ENCODE peak calls at places on chromosomes 11 and 22, in eight cellular contexts. R is cardiac fibroblast, B is IMR-90, K is transverse colon, E is dorsolateral prefrontal cortex, Y is foreskin fibroblast, L is prostate gland, H is keratinocyte. N is an unnamed sample.

GRCh38 chr22:37186228-37186996 is 1.6 kb downstream of the C1QTNF6 start:
- DNase-seq in R (peak; percentile 92), B (peak; percentile 88), K (no peak), E (peak; percentile 23), Y (peak; percentile 79), L (no peak), H (no peak), N (peak; percentile 67)

GRCh38 chr11:116263770-116264169 is 509.0 kb downstream of the BUD13 start:
- DNase-seq in R (no peak), B (no peak), K (no peak), E (no peak), Y (no peak), L (no peak), H (no peak), N (no peak)

GRCh38 chr11:120063686-120064340 is 74.1 kb downstream of the TRIM29 start:
- DNase-seq in R (no peak), B (no peak), K (no peak), E (no peak), Y (no peak), L (no peak), H (no peak), N (no peak)

GRCh38 chr11:59187587-59187986 is 15.7 kb downstream of the DTX4 start:
- DNase-seq in R (peak; percentile 62), B (peak; percentile 54), K (peak; percentile 71), E (no peak), Y (peak; percentile 34), L (no peak), H (no peak), N (no peak)

GRCh38 chr11:43920598-43921419 is 21.6 kb upstream of the C11orf96 start:
- DNase-seq in R (peak; percentile 100), B (peak; percentile 100), K (peak; percentile 46), E (no peak), Y (peak; percentile 99), L (no peak), H (peak; percentile 99), N (peak; percentile 100)

GRCh38 chr22:39230261-39231196 is 14.3 kb downstream of the PDGFB start:
- DNase-seq in R (peak; percentile 22), B (no peak), K (no peak), E (no peak), Y (no peak), L (no peak), H (no peak), N (no peak)

GRCh38 chr11:18536195-18536594 is 9.5 kb upstream of the TSG101 start:
- DNase-seq in R (no peak), B (no peak), K (no peak), E (no peak), Y (no peak), L (no peak), H (no peak), N (no peak)

GRCh38 chr22:27430799-27431480 is 370.6 kb downstream of the MN1 start:
- DNase-seq in R (no peak), B (no peak), K (no peak), E (no peak), Y (no peak), L (no peak), H (no peak), N (no peak)

GRCh38 chr11:67599149-67599548 is 7.6 kb upstream of the NDUFV1 start:
- DNase-seq in R (no peak), B (no peak), K (no peak), E (no peak), Y (no peak), L (no peak), H (no peak), N (no peak)
- TF ChIP-seq CTCF in R (no peak), B (no peak), K (no peak), E (no peak), Y (no peak), L (no peak), H (no peak), N (no peak)

GRCh38 chr11:134101292-134101691 is 32.4 kb downstream of the JAM3 start:
- DNase-seq in R (peak; percentile 19), B (peak; percentile 67), K (no peak), E (no peak), Y (peak; percentile 52), L (no peak), H (no peak), N (no peak)

GRCh38 chr11:134100171-134100570 is 31.3 kb downstream of the JAM3 start:
- DNase-seq in R (no peak), B (no peak), K (no peak), E (no peak), Y (no peak), L (no peak), H (no peak), N (no peak)

GRCh38 chr11:134097146-134097545 is 28.3 kb downstream of the JAM3 start:
- DNase-seq in R (no peak), B (no peak), K (no peak), E (no peak), Y (no peak), L (no peak), H (no peak), N (no peak)

DNA sequence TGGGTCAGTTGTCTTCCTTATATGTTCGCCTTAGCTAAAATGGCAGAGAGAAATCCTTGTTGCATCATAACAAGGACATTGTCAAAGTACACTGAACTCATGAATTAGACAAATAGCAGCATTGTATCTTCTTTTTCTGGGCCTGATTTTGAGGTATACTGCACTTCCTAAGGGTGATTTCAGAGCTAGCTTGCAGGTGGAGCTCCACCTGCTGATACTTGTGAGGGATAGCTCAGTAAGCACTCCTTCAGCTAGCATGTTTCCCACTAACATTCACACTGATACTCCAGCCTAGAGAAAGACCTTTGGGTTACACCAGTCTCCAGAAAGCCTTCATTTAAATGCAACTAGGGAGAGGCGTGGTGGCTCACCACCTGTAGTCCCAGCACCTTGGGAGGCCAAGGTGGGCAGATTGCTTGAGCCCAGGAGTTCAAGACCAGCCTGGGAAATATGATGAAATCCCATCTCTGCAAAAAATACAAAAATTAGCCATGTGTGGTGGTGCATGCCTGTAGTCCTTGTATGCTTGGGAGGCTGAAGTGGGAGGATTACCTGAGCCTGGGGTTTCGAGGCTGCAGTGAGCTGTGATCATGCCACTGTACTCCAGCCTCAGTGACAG is 29.8 kb downstream of the JAM3 start:
- DNase-seq in R (peak; percentile 20), B (no peak), K (no peak), E (no peak), Y (no peak), L (no peak), H (no peak), N (peak; percentile 26)
- TF ChIP-seq CTCF in R (peak; percentile 13), B (no peak), K (no peak), E (no peak), Y (no peak), L (no peak), H (peak; percentile 50), N (peak; percentile 37)

DNA sequence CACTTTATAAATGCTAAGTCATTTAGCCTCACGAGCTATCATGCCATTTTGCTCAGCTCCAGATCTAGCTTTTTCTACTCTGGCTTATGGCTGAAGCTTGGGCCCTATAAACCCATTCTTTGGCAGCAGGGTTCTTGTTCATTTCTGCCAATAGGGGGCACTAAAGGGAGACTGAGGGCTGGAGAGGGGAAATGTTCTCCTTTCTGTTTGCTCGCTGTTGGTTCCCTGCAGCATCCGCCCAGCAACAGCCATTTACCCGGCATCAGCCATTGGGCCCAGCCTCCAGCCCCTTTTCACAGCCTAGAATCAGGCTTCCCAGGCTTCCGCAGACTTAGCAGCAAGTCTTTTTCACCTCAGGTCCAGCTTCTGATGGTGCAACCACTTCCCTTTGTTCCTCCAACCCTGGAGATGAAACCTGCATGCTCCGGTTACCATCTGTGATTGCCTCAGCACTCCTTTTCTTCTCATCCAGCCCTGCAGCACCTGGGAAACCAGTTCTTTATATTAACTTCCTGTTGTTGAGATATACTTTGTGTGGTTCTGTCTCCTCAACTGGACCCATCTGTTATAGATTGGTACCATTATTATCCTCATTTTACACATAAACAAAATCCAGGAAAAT is 4.2 kb upstream of the ME3 start:
- DNase-seq in R (no peak), B (no peak), K (no peak), E (no peak), Y (no peak), L (no peak), H (no peak), N (no peak)
- TF ChIP-seq CTCF in R (peak; percentile 33), B (no peak), K (no peak), E (no peak), Y (peak; percentile 15), L (no peak), H (peak; percentile 44), N (peak; percentile 47)

GRCh38 chr22:23225724-23226496 is 45.6 kb downstream of the BCR start:
- DNase-seq in R (peak; percentile 81), B (no peak), K (peak; percentile 77), E (peak; percentile 23), Y (peak; percentile 50), L (peak; percentile 78), H (no peak), N (peak; percentile 87)
- TF ChIP-seq CTCF in R (no peak), B (no peak), K (no peak), E (no peak), Y (no peak), L (no peak), H (no peak), N (no peak)

GRCh38 chr22:23534201-23534850 is 45.8 kb downstream of the IGLL1 start:
- DNase-seq in R (no peak), B (no peak), K (no peak), E (no peak), Y (no peak), L (no peak), H (no peak), N (no peak)

GRCh38 chr22:23533328-23533762 is 46.7 kb downstream of the IGLL1 start:
- DNase-seq in R (peak; percentile 52), B (peak; percentile 10), K (no peak), E (no peak), Y (peak; percentile 38), L (no peak), H (no peak), N (peak; percentile 5)

GRCh38 chr22:23532756-23533155 is 47.3 kb downstream of the IGLL1 start:
- DNase-seq in R (no peak), B (no peak), K (no peak), E (no peak), Y (no peak), L (no peak), H (no peak), N (no peak)

GRCh38 chr22:23534851-23535717 is 45.0 kb downstream of the IGLL1 start:
- DNase-seq in R (no peak), B (no peak), K (no peak), E (no peak), Y (no peak), L (no peak), H (no peak), N (no peak)

DNA sequence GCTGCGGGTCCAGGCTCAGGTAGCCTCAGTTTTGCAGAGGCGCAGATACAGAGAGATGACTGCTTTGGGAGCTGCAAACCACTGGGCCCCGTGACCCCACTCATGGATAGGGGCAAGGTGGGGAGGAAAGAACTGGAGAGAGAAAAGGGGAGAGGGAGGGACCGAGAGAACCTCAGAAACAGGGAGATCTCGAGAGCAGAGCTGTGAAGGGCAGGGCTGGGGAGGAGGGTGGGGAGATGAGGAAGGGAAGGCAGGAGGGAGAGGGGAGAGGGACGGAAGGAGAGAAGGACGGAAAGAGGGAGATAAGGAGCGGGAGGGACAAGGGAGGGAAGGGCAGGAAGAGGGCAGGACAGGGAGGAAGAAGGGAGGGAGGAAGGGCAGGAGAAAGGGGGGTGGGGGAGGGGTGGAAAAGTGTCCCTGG is 46.3 kb downstream of the IGLL1 start:
- DNase-seq in R (peak; percentile 55), B (no peak), K (no peak), E (no peak), Y (no peak), L (no peak), H (no peak), N (no peak)
- TF ChIP-seq CTCF in R (no peak), B (no peak), K (no peak), E (no peak), Y (no peak), L (no peak), H (no peak), N (no peak)

N was measured in bronchial epithelial cell.